ENCODE peak calls at places on chromosomes 4 and X, in six cellular contexts. One of them, this sample, is unnamed.

GRCh38 chr4:180828455-180829018 is 1414.7 kb upstream of the TENM3 start:
- DNase-seq in retinal pigment epithelial cell: no peak
- DNase-seq in mucosa of descending colon: no peak
- DNase-seq in uterus: no peak
- DNase-seq in bronchial epithelial cell: peak
- DNase-seq in GM06990: no peak
- DNase-seq in this sample: no peak

GRCh38 chrX:69025802-69026301 is 139.4 kb downstream of the PJA1 start:
- DNase-seq in bronchial epithelial cell: peak
- DNase-seq in uterus: no peak
- DNase-seq in GM06990: no peak
- DNase-seq in mucosa of descending colon: no peak
- DNase-seq in retinal pigment epithelial cell: no peak
- DNase-seq in this sample: no peak

GRCh38 chrX:97452283-97452682 is 568.6 kb downstream of the RPA4 start:
- DNase-seq in bronchial epithelial cell: no peak
- DNase-seq in retinal pigment epithelial cell: no peak
- DNase-seq in uterus: no peak
- DNase-seq in GM06990: no peak
- DNase-seq in mucosa of descending colon: no peak
- DNase-seq in this sample: no peak

GRCh38 chr4:112767386-112767785 is 130.4 kb downstream of the LARP7 start:
- DNase-seq in retinal pigment epithelial cell: no peak
- DNase-seq in bronchial epithelial cell: no peak
- DNase-seq in uterus: no peak
- DNase-seq in mucosa of descending colon: no peak
- DNase-seq in GM06990: no peak
- DNase-seq in this sample: no peak

GRCh38 chr4:15756361-15756861 is 21.7 kb upstream of the CD38 start:
- DNase-seq in GM06990: peak
- DNase-seq in mucosa of descending colon: no peak
- DNase-seq in retinal pigment epithelial cell: no peak
- DNase-seq in uterus: no peak
- DNase-seq in bronchial epithelial cell: peak
- DNase-seq in this sample: peak

GRCh38 chr4:169017971-169018370 is 7.9 kb upstream of the CBR4 start:
- DNase-seq in GM06990: no peak
- DNase-seq in bronchial epithelial cell: no peak
- DNase-seq in uterus: no peak
- DNase-seq in mucosa of descending colon: no peak
- DNase-seq in retinal pigment epithelial cell: no peak
- DNase-seq in this sample: no peak

GRCh38 chrX:42751573-42751972 is 26.4 kb downstream of the PPP1R2C start:
- DNase-seq in uterus: no peak
- DNase-seq in bronchial epithelial cell: peak
- DNase-seq in mucosa of descending colon: no peak
- DNase-seq in retinal pigment epithelial cell: no peak
- DNase-seq in GM06990: no peak
- DNase-seq in this sample: no peak

GRCh38 chrX:141220342-141221008 is 21.8 kb downstream of the SPANXC start:
- DNase-seq in mucosa of descending colon: no peak
- DNase-seq in GM06990: no peak
- DNase-seq in bronchial epithelial cell: peak
- DNase-seq in retinal pigment epithelial cell: peak
- DNase-seq in uterus: no peak
- DNase-seq in this sample: no peak

GRCh38 chr4:7978489-7978888 is 38.8 kb upstream of the AFAP1 start:
- DNase-seq in GM06990: no peak
- DNase-seq in uterus: no peak
- DNase-seq in mucosa of descending colon: peak
- DNase-seq in bronchial epithelial cell: peak
- DNase-seq in retinal pigment epithelial cell: no peak
- DNase-seq in this sample: no peak

GRCh38 chr4:169993531-169993930 is 32.7 kb downstream of the MFAP3L start:
- DNase-seq in bronchial epithelial cell: no peak
- DNase-seq in retinal pigment epithelial cell: no peak
- DNase-seq in uterus: no peak
- DNase-seq in GM06990: no peak
- DNase-seq in mucosa of descending colon: no peak
- DNase-seq in this sample: no peak

GRCh38 chrX:8971116-8971515 is 62.8 kb downstream of the FAM9B start:
- DNase-seq in GM06990: peak
- DNase-seq in retinal pigment epithelial cell: no peak
- DNase-seq in bronchial epithelial cell: peak
- DNase-seq in uterus: no peak
- DNase-seq in mucosa of descending colon: no peak
- DNase-seq in this sample: no peak

GRCh38 chr4:156575430-156576073 is 396.0 kb downstream of the PDGFC start:
- DNase-seq in retinal pigment epithelial cell: peak
- DNase-seq in mucosa of descending colon: no peak
- DNase-seq in GM06990: no peak
- DNase-seq in bronchial epithelial cell: no peak
- DNase-seq in uterus: no peak
- DNase-seq in this sample: no peak

GRCh38 chr4:8035371-8035780 is 95.7 kb upstream of the AFAP1 start:
- DNase-seq in retinal pigment epithelial cell: no peak
- DNase-seq in GM06990: no peak
- DNase-seq in mucosa of descending colon: no peak
- DNase-seq in bronchial epithelial cell: peak
- DNase-seq in uterus: no peak
- DNase-seq in this sample: no peak

GRCh38 chr4:87469390-87469789 is 47.0 kb downstream of the NUDT9 start:
- DNase-seq in GM06990: no peak
- DNase-seq in mucosa of descending colon: no peak
- DNase-seq in bronchial epithelial cell: no peak
- DNase-seq in retinal pigment epithelial cell: no peak
- DNase-seq in uterus: no peak
- DNase-seq in this sample: no peak

GRCh38 chrX:129318375-129318774 is 204.9 kb downstream of the SMARCA1 start:
- DNase-seq in uterus: no peak
- DNase-seq in mucosa of descending colon: no peak
- DNase-seq in retinal pigment epithelial cell: no peak
- DNase-seq in GM06990: no peak
- DNase-seq in bronchial epithelial cell: peak
- DNase-seq in this sample: no peak

GRCh38 chr4:100494166-100494565 is 23.7 kb downstream of the EMCN start:
- DNase-seq in uterus: no peak
- DNase-seq in mucosa of descending colon: no peak
- DNase-seq in bronchial epithelial cell: no peak
- DNase-seq in retinal pigment epithelial cell: no peak
- DNase-seq in GM06990: no peak
- DNase-seq in this sample: no peak

GRCh38 chrX:135596495-135596894 is 76.0 kb downstream of the INTS6L start:
- DNase-seq in GM06990: peak
- DNase-seq in retinal pigment epithelial cell: no peak
- DNase-seq in bronchial epithelial cell: no peak
- DNase-seq in uterus: no peak
- DNase-seq in mucosa of descending colon: peak
- DNase-seq in this sample: peak

GRCh38 chr4:40546506-40546905 is 83.2 kb downstream of the RBM47 start:
- DNase-seq in uterus: no peak
- DNase-seq in retinal pigment epithelial cell: no peak
- DNase-seq in mucosa of descending colon: no peak
- DNase-seq in GM06990: no peak
- DNase-seq in bronchial epithelial cell: no peak
- DNase-seq in this sample: no peak

GRCh38 chr4:100288811-100289529 is 98.7 kb upstream of the DDIT4L start:
- DNase-seq in mucosa of descending colon: no peak
- DNase-seq in retinal pigment epithelial cell: no peak
- DNase-seq in bronchial epithelial cell: peak
- DNase-seq in uterus: no peak
- DNase-seq in GM06990: no peak
- DNase-seq in this sample: no peak

GRCh38 chr4:57378766-57379165 is 268.6 kb upstream of the IGFBP7 start:
- DNase-seq in mucosa of descending colon: no peak
- DNase-seq in bronchial epithelial cell: peak
- DNase-seq in GM06990: no peak
- DNase-seq in retinal pigment epithelial cell: no peak
- DNase-seq in uterus: no peak
- DNase-seq in this sample: no peak

GRCh38 chrX:74179071-74179470 is 124.9 kb upstream of the ZCCHC13 start:
- DNase-seq in mucosa of descending colon: no peak
- DNase-seq in retinal pigment epithelial cell: peak
- DNase-seq in bronchial epithelial cell: peak
- DNase-seq in GM06990: no peak
- DNase-seq in uterus: no peak
- DNase-seq in this sample: no peak

GRCh38 chrX:71919436-71919835 is 8.8 kb downstream of the NHSL2 start:
- DNase-seq in bronchial epithelial cell: no peak
- DNase-seq in mucosa of descending colon: no peak
- DNase-seq in GM06990: no peak
- DNase-seq in retinal pigment epithelial cell: no peak
- DNase-seq in uterus: no peak
- DNase-seq in this sample: no peak

GRCh38 chr4:40651280-40651679 is 21.6 kb upstream of the RBM47 start:
- DNase-seq in uterus: no peak
- DNase-seq in GM06990: no peak
- DNase-seq in bronchial epithelial cell: no peak
- DNase-seq in retinal pigment epithelial cell: no peak
- DNase-seq in mucosa of descending colon: no peak
- DNase-seq in this sample: no peak

GRCh38 chr4:74304136-74304628 is 4.1 kb upstream of the EPGN start:
- DNase-seq in GM06990: no peak
- DNase-seq in retinal pigment epithelial cell: no peak
- DNase-seq in mucosa of descending colon: no peak
- DNase-seq in bronchial epithelial cell: no peak
- DNase-seq in uterus: no peak
- DNase-seq in this sample: no peak

DNA sequence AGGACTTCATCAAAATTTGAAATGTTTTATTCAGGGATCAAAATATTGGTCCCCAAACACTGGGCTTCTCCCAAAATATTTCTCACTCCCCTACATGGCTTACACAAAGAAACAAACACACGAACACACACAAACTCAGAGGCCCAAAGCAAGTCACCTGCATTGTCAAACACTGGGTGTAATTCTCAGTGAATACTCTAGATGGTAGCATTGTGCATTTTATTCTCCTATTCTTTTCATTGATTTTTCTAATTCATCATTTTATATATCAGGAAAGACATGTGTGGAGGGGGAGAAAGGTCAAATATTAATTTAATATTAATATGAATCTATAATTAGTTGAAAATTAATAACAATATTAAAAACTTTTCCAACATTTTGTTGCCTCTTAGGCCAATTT is 72.3 kb upstream of the TNMD start:
- DNase-seq in uterus: no peak
- DNase-seq in bronchial epithelial cell: peak
- DNase-seq in mucosa of descending colon: no peak
- DNase-seq in retinal pigment epithelial cell: no peak
- DNase-seq in GM06990: no peak
- DNase-seq in this sample: peak
- TF ChIP-seq CTCF in uterus: peak
- TF ChIP-seq CTCF in bronchial epithelial cell: peak
- TF ChIP-seq CTCF in mucosa of descending colon: no peak
- TF ChIP-seq CTCF in retinal pigment epithelial cell: peak
- TF ChIP-seq CTCF in GM06990: peak
- TF ChIP-seq CTCF in this sample: peak

GRCh38 chr4:68175562-68176155 is 46.0 kb upstream of the TMPRSS11F start:
- DNase-seq in GM06990: no peak
- DNase-seq in mucosa of descending colon: no peak
- DNase-seq in retinal pigment epithelial cell: peak
- DNase-seq in uterus: no peak
- DNase-seq in bronchial epithelial cell: peak
- DNase-seq in this sample: peak
- TF ChIP-seq CTCF in GM06990: peak
- TF ChIP-seq CTCF in mucosa of descending colon: no peak
- TF ChIP-seq CTCF in retinal pigment epithelial cell: peak
- TF ChIP-seq CTCF in uterus: peak
- TF ChIP-seq CTCF in bronchial epithelial cell: peak
- TF ChIP-seq CTCF in this sample: peak

GRCh38 chr4:173088144-173088543 is 80.5 kb upstream of the GALNT7 start:
- DNase-seq in GM06990: no peak
- DNase-seq in retinal pigment epithelial cell: no peak
- DNase-seq in uterus: no peak
- DNase-seq in bronchial epithelial cell: no peak
- DNase-seq in mucosa of descending colon: no peak
- DNase-seq in this sample: no peak
- TF ChIP-seq CTCF in GM06990: no peak
- TF ChIP-seq CTCF in retinal pigment epithelial cell: no peak
- TF ChIP-seq CTCF in uterus: no peak
- TF ChIP-seq CTCF in bronchial epithelial cell: no peak
- TF ChIP-seq CTCF in mucosa of descending colon: no peak
- TF ChIP-seq CTCF in this sample: no peak

DNA sequence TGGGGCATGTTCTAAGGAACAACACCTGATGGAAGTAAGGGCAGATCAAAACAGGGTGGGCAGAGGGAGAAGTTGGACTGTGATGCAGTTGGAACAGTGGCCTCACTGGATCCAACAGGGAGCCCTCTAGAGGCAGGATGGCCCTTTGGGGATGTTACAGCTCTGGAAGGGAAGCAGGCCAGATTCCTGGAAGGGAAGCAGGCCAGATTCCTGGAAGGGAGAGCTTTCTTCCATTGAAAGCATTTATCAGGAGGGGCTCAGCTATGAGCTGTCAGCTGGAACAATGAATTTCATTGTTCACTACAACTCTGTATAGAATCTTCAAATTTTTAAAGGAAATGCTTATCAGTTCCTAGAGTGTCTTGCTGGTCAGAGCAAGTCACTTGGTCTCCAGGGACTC is 17.7 kb downstream of the IL15 start:
- DNase-seq in bronchial epithelial cell: peak
- DNase-seq in uterus: peak
- DNase-seq in mucosa of descending colon: peak
- DNase-seq in GM06990: no peak
- DNase-seq in retinal pigment epithelial cell: no peak
- DNase-seq in this sample: no peak
- TF ChIP-seq CTCF in bronchial epithelial cell: peak
- TF ChIP-seq CTCF in uterus: no peak
- TF ChIP-seq CTCF in mucosa of descending colon: peak
- TF ChIP-seq CTCF in GM06990: peak
- TF ChIP-seq CTCF in retinal pigment epithelial cell: peak
- TF ChIP-seq CTCF in this sample: peak

GRCh38 chr4:25427871-25428270 is 50.8 kb downstream of the ANAPC4 start:
- DNase-seq in mucosa of descending colon: no peak
- DNase-seq in uterus: no peak
- DNase-seq in bronchial epithelial cell: no peak
- DNase-seq in GM06990: no peak
- DNase-seq in retinal pigment epithelial cell: no peak
- DNase-seq in this sample: no peak
- TF ChIP-seq CTCF in mucosa of descending colon: no peak
- TF ChIP-seq CTCF in uterus: no peak
- TF ChIP-seq CTCF in bronchial epithelial cell: no peak
- TF ChIP-seq CTCF in GM06990: no peak
- TF ChIP-seq CTCF in retinal pigment epithelial cell: no peak
- TF ChIP-seq CTCF in this sample: no peak